ENCODE peak calls at places on chromosomes 13 and 19, in four cellular contexts. I is HCT116, S is GM12878, R is SK-N-SH. T is an unnamed sample.

GRCh38 chr19:33048806-33049676 is 15.6 kb downstream of the RHPN2 start:
- DNase-seq in R (no peak), S (no peak), I (no peak), T (no peak)

GRCh38 chr19:15331419-15332310 is 674 bp downstream of the BRD4 start:
- DNase-seq in R (peak), I (no peak), S (no peak), T (peak)

GRCh38 chr13:43785681-43786471 is 896 bp downstream of the ENOX1 start:
- DNase-seq in S (no peak), R (peak), I (no peak), T (peak)

GRCh38 chr13:38372818-38373217 is 23.2 kb downstream of the UFM1 start:
- DNase-seq in S (no peak), R (no peak), I (no peak), T (peak)

GRCh38 chr13:92681239-92681638 is 545.4 kb upstream of the GPC6 start:
- DNase-seq in I (no peak), R (no peak), S (no peak), T (no peak)

GRCh38 chr13:101579291-101579802 is 126.9 kb downstream of the ITGBL1 start:
- DNase-seq in R (peak), I (no peak), S (no peak), T (no peak)

GRCh38 chr19:58356971-58357797 is 3.9 kb upstream of the A1BG start:
- DNase-seq in S (no peak), R (no peak), I (no peak), T (no peak)

GRCh38 chr19:58474997-58475713 is 997 bp upstream of the ZNF446 start:
- DNase-seq in S (no peak), I (no peak), R (no peak), T (no peak)

GRCh38 chr19:7355871-7356270 is 7.1 kb downstream of the ARHGEF18 start:
- DNase-seq in I (no peak), S (no peak), R (no peak), T (no peak)

GRCh38 chr13:41487222-41487621 is 29.9 kb downstream of the RGCC start:
- DNase-seq in S (no peak), R (no peak), I (no peak), T (no peak)

GRCh38 chr13:50104493-50104892 is 89.2 kb downstream of the KCNRG start:
- DNase-seq in S (no peak), R (no peak), I (no peak), T (no peak)

GRCh38 chr19:19460761-19461265 is 54.5 kb downstream of the TSSK6 start:
- DNase-seq in R (peak), I (no peak), S (no peak), T (no peak)

GRCh38 chr13:47413112-47413511 is 516.3 kb upstream of the HTR2A start:
- DNase-seq in R (no peak), I (no peak), S (no peak), T (no peak)

GRCh38 chr13:33524086-33524485 is 238.5 kb upstream of the STARD13 start:
- DNase-seq in R (no peak), I (no peak), S (no peak), T (no peak)

GRCh38 chr19:28687296-28687695 is 525.7 kb downstream of the UQCRFS1 start:
- DNase-seq in S (no peak), I (no peak), R (no peak), T (no peak)

GRCh38 chr13:85498774-85499173 is 300.4 kb downstream of the SLITRK6 start:
- DNase-seq in R (no peak), I (no peak), S (no peak), T (no peak)

GRCh38 chr13:80618777-80619176 is 277.9 kb upstream of the SPRY2 start:
- DNase-seq in R (no peak), I (no peak), S (no peak), T (no peak)

GRCh38 chr19:8458380-8458779 is 13.6 kb downstream of the HNRNPM start:
- DNase-seq in I (no peak), R (no peak), S (no peak), T (no peak)

GRCh38 chr13:29908411-29908810 is 58.0 kb upstream of the UBL3 start:
- DNase-seq in I (no peak), S (no peak), R (no peak), T (no peak)
- TF ChIP-seq JUND in I (no peak), S (no peak), R (no peak), T (no peak)

GRCh38 chr19:55160986-55161365 is 3.4 kb upstream of the TNNI3 start:
- DNase-seq in I (no peak), R (no peak), S (no peak), T (no peak)

GRCh38 chr19:55161571-55162322 is 4.2 kb upstream of the TNNI3 start:
- DNase-seq in I (no peak), S (no peak), R (no peak), T (no peak)

GRCh38 chr19:55169136-55169535 is 2.7 kb upstream of the DNAAF3 start:
- DNase-seq in R (no peak), I (no peak), S (no peak), T (no peak)

GRCh38 chr19:55166530-55167268 is at the start of gene DNAAF3:
- DNase-seq in R (peak), I (peak), S (peak), T (peak)

GRCh38 chr19:55165952-55166529 is 372 bp downstream of the DNAAF3 start:
- DNase-seq in R (peak), I (peak), S (no peak), T (peak)
- TF ChIP-seq JUND in R (no peak), I (no peak), S (no peak), T (no peak)

DNA sequence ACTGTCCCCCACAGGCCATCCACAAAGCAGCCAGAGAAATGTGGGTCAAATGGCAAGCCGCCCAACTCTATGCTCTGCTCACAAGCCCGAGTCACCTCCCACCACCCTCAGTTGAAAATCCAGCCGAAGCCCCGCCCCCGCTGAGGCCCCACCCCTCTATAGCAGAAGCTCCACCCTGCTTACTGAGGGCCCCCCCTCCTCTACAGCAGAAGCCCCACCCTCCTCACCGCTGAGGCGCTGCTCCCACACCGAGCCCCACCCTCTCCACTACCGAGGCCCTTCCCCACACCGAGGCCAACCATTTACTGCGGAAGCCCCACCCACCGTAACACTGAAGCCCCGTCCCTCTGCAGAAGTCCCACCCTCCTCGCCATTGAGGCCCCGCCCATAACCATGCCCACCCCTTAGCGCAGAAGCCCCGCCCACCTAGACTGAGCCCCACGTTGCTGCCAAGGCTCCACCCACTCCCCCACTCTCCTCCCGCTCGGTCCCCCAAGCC is 8.8 kb upstream of the MYDGF start:
- DNase-seq in I (peak), S (no peak), R (peak), T (no peak)
- TF ChIP-seq JUND in I (no peak), S (no peak), R (no peak), T (no peak)

GRCh38 chr19:6135367-6135766 is at the start of gene ACSBG2:
- DNase-seq in R (no peak), S (no peak), I (no peak), T (no peak)

GRCh38 chr19:6141217-6141616 is 5.8 kb downstream of the ACSBG2 start:
- DNase-seq in I (no peak), R (no peak), S (no peak), T (no peak)

GRCh38 chr19:6133231-6133630 is 2.2 kb upstream of the ACSBG2 start:
- DNase-seq in R (no peak), S (no peak), I (no peak), T (no peak)

GRCh38 chr19:6138511-6138910 is 3.0 kb downstream of the ACSBG2 start:
- DNase-seq in I (no peak), R (no peak), S (no peak), T (no peak)

GRCh38 chr19:6138066-6138465 is 2.6 kb downstream of the ACSBG2 start:
- DNase-seq in R (peak), I (no peak), S (no peak), T (no peak)
- TF ChIP-seq JUND in R (no peak), I (no peak), S (no peak), T (no peak)

DNA sequence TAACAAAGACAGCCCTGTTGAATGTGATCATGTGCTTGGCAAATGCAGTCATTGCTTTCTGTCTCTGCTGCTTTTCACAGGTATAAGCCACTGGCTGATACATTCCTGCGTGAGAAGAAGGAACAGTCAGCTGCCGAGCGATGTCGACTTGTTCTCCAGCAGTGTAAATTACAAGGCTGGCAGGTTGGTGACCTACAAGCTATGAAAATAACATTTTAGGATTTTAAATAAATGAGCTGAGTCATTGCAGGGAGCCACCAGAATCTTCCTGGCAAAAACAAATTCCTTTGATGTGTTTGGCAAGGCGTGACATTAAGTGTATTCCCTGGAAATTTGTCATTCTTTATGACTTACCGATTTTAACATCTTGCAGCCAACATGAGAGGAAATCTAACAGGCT is 471.3 kb downstream of the MYO16 start:
- DNase-seq in I (no peak), R (no peak), S (no peak), T (no peak)
- TF ChIP-seq JUND in I (no peak), R (no peak), S (no peak), T (no peak)

GRCh38 chr13:72290962-72291681 is 424.1 kb upstream of the DACH1 start:
- DNase-seq in R (no peak), I (peak), S (no peak), T (peak)

GRCh38 chr13:72296246-72296645 is 429.2 kb upstream of the DACH1 start:
- DNase-seq in R (no peak), S (no peak), I (no peak), T (no peak)

GRCh38 chr13:72293206-72293605 is 426.2 kb upstream of the DACH1 start:
- DNase-seq in S (no peak), I (no peak), R (no peak), T (no peak)

DNA sequence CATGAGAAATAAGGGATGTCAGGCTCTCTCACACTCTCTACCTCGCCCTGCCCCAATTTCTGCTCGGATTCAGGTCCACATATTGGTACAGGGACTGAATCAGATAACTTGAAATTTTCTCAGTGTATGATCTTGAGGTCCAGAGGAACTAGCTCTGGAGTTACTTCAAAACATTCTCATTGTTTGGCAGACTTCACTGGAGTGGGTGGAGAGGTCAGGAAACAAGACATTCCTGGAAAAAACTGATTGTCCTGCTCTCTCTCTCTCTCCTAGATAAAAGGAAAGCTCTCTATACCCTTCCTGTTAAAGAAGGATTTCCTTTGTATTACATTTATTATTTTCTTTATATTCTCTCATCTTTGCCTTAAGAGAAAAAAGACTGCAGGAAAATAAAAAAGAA is 428.2 kb upstream of the DACH1 start:
- DNase-seq in R (no peak), S (no peak), I (no peak), T (no peak)
- TF ChIP-seq JUND in R (no peak), S (no peak), I (no peak), T (no peak)

GRCh38 chr19:30443531-30444252 is 71.5 kb downstream of the ZNF536 start:
- DNase-seq in I (no peak), S (no peak), R (no peak), T (no peak)

GRCh38 chr19:30437869-30438268 is 65.7 kb downstream of the ZNF536 start:
- DNase-seq in S (no peak), I (no peak), R (no peak), T (no peak)

GRCh38 chr19:30439271-30439750 is 67.1 kb downstream of the ZNF536 start:
- DNase-seq in S (no peak), I (no peak), R (no peak), T (no peak)

GRCh38 chr19:30442715-30443114 is 70.5 kb downstream of the ZNF536 start:
- DNase-seq in R (no peak), S (no peak), I (no peak), T (no peak)

DNA sequence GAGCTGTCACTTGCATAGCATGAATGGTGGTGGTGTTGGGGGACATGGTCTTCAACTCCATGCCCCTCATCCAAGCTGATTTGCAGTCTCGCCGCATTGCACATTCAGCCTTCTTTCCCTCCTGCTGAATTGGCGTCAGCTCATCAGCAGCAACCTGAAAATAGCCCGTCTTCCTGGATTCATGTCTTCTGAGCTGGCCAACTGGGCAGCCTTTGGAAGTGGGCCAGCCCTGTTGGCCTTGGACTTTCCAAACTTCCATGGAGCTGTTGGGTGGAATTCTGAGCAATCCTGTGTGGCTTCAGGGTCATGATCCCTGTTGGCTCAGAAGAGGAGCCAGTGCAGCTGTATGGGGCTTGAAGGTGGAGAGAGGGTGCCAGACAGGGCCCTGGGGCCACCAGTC is 68.8 kb downstream of the ZNF536 start:
- DNase-seq in I (no peak), S (no peak), R (no peak), T (no peak)
- TF ChIP-seq JUND in I (no peak), S (no peak), R (no peak), T (no peak)

DNA sequence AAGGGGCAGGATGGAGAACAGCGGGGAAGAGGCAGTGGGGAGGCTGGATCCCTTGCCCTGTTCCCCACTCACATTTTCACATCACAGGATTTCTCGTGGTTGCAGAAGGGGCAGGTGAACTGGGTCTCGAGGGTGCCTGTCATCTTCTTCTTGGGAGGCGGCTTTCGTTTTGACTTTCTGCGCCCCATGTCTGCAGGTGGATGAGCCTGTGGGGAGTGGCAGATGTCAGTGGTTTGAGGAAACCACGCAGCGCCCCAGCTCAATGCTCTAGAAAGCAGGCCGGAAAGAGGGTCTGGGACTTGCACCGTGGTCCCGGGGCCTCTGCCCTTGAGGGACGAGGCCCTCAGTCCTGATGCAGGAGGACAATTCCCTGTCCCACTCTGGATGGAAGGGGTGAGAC is 4.9 kb downstream of the ELOF1 start:
- DNase-seq in R (no peak), I (no peak), S (peak), T (no peak)
- TF ChIP-seq JUND in R (no peak), I (no peak), S (peak), T (no peak)

DNA sequence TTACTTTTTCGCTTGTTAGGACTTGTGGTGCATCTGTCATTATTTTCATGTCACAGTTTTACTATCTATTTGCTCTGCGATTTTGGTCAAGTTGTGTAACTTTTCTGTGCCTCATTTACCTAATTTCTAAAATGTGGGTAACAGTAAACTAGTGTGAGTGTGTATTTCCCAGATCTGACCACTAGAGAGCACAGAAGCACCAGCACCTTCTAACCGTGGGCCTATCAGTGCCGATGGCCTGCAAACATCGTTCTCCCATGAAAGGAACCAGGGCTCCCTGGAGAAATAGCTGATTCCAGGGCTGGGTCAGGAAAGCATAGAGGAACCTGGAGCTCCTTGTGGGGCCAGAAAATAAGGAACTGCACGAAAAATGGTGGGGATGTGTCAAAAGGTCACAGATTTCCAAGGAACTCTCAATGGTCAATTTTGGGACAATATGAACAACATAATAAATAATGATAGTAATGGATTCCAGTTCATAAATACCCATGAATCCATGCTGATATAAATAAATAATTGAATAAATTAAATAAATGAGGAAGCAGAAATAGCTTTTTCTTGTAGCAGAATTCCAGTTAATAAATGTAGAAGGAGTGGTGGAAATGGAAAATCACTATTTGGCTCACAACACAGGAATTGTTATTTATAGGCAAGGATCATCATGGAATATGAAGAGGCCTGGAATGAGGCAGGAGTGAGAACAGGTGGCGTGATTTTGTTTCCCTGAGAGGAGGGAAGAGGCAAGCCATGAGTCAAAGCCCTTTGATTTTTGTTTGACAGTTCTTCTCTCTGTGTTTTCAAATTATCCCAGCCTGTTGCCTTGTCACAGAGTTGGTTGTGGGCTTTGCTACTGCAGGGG is 31.1 kb downstream of the CEACAM8 start:
- DNase-seq in R (peak), S (no peak), I (peak), T (peak)
- TF ChIP-seq JUND in R (no peak), S (no peak), I (no peak), T (no peak)